ENCODE peak calls at places on chromosomes 4 and X, in eight cellular contexts. Q, V, F, A, S, N, Z and G are unnamed samples.

GRCh38 chr4:185729300-185729912 is 82.6 kb downstream of the SORBS2 start:
- DNase-seq in Q (no peak), V (no peak), F (no peak), A (no peak), S (no peak), N (no peak), Z (no peak), G (no peak)

GRCh38 chrX:17859609-17860178 is 1.4 kb downstream of the RAI2 start:
- DNase-seq in Q (no peak), V (no peak), F (no peak), A (peak), S (no peak), N (no peak), Z (no peak), G (no peak)

GRCh38 chrX:23779025-23779424 is 3.9 kb upstream of the SAT1 start:
- DNase-seq in Q (no peak), V (no peak), F (no peak), A (no peak), S (peak), N (no peak), Z (no peak), G (peak)

GRCh38 chr4:180925800-180926199 is 1317.4 kb upstream of the TENM3 start:
- DNase-seq in Q (no peak), V (no peak), F (no peak), A (no peak), S (peak), N (no peak), Z (no peak), G (peak)

GRCh38 chrX:11105080-11105479 is 6.1 kb upstream of the HCCS start:
- DNase-seq in Q (no peak), V (no peak), F (no peak), A (no peak), S (peak), N (no peak), Z (no peak), G (peak)

GRCh38 chr4:39706334-39706733 is 8.4 kb downstream of the UBE2K start:
- DNase-seq in Q (no peak), V (peak), F (peak), A (no peak), S (peak), N (no peak), Z (no peak), G (peak)

GRCh38 chr4:70902577-70903281 is 560 bp downstream of the MOB1B start:
- DNase-seq in Q (no peak), V (no peak), F (no peak), A (no peak), S (peak), N (peak), Z (no peak), G (no peak)

GRCh38 chr4:152494020-152494419 is 41.9 kb downstream of the FBXW7 start:
- DNase-seq in Q (no peak), V (no peak), F (no peak), A (no peak), S (no peak), N (no peak), Z (no peak), G (no peak)

GRCh38 chr4:178275671-178276360 is 833.6 kb upstream of the AGA start:
- DNase-seq in Q (peak), V (no peak), F (no peak), A (no peak), S (no peak), N (no peak), Z (no peak), G (no peak)

GRCh38 chrX:96182366-96182765 is 502.3 kb upstream of the DIAPH2 start:
- DNase-seq in Q (peak), V (no peak), F (no peak), A (no peak), S (peak), N (no peak), Z (no peak), G (no peak)

GRCh38 chr4:109462297-109462696 is 28.7 kb downstream of the SEC24B start:
- DNase-seq in Q (no peak), V (no peak), F (peak), A (no peak), S (no peak), N (no peak), Z (no peak), G (no peak)

GRCh38 chr4:145937990-145938611 is 522 bp downstream of the ZNF827 start:
- DNase-seq in Q (no peak), V (no peak), F (peak), A (no peak), S (peak), N (no peak), Z (no peak), G (peak)

GRCh38 chrX:49273181-49273727 is 3.7 kb downstream of the PPP1R3F start:
- DNase-seq in Q (no peak), V (no peak), F (no peak), A (no peak), S (no peak), N (no peak), Z (no peak), G (no peak)

GRCh38 chr4:176443117-176443516 is 123.4 kb downstream of the SPCS3 start:
- DNase-seq in Q (no peak), V (no peak), F (no peak), A (no peak), S (peak), N (no peak), Z (no peak), G (peak)
- H3K27ac ChIP-seq in Q (no peak), V (no peak), F (no peak), A (no peak), S (peak), N (no peak), Z (no peak), G (peak)

DNA sequence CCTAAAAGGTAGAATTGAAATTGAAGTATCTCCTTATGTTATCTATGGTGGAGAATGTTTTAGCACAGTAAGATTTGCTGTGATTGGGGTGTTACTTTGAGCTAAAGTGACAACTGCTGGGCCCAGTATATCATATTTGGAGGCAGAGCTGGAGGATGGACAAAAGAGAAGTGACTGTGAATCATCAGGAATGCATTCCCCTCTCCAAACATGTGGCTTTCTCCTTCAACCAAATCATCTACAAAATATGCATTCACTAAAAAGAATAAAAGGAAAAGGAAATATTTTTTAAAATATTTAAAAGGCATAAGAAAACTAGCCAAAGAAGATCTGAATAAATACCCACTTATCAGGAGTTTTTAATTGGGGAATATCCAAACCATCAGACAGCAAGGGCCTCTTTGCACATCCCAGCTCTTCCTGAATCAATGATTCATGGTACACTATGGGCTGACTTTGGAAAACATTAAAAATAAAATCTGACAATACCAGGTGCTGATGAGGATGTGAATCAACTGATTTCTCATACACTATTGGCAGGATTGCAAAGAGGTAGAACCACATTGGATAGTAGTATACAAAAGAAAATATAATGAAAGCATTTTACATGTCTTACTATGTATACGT is 671.7 kb upstream of the NR3C2 start:
- DNase-seq in Q (no peak), V (no peak), F (no peak), A (no peak), S (peak), N (no peak), Z (no peak), G (peak)
- H3K27ac ChIP-seq in Q (no peak), V (no peak), F (no peak), A (no peak), S (peak), N (no peak), Z (no peak), G (peak)

GRCh38 chrX:12985336-12985735 is 10.4 kb downstream of the TMSB4X start:
- DNase-seq in Q (no peak), V (no peak), F (no peak), A (no peak), S (no peak), N (no peak), Z (no peak), G (no peak)
- H3K27ac ChIP-seq in Q (no peak), V (no peak), F (no peak), A (no peak), S (no peak), N (no peak), Z (no peak), G (peak)

GRCh38 chr4:75344915-75345314 is 169.3 kb downstream of the RCHY1 start:
- DNase-seq in Q (no peak), V (no peak), F (no peak), A (no peak), S (peak), N (no peak), Z (no peak), G (peak)
- H3K27ac ChIP-seq in Q (no peak), V (no peak), F (no peak), A (no peak), S (no peak), N (no peak), Z (no peak), G (peak)

GRCh38 chr4:2786794-2787229 is 6.1 kb upstream of the SH3BP2 start:
- DNase-seq in Q (no peak), V (no peak), F (no peak), A (no peak), S (no peak), N (no peak), Z (no peak), G (no peak)

GRCh38 chr4:2783790-2784189 is 9.1 kb upstream of the SH3BP2 start:
- DNase-seq in Q (no peak), V (no peak), F (no peak), A (no peak), S (no peak), N (no peak), Z (no peak), G (no peak)

GRCh38 chr4:2786152-2786671 is 6.7 kb upstream of the SH3BP2 start:
- DNase-seq in Q (no peak), V (no peak), F (no peak), A (peak), S (no peak), N (no peak), Z (no peak), G (no peak)

GRCh38 chr4:2787230-2788100 is 5.4 kb upstream of the SH3BP2 start:
- DNase-seq in Q (peak), V (peak), F (no peak), A (peak), S (no peak), N (no peak), Z (peak), G (no peak)

DNA sequence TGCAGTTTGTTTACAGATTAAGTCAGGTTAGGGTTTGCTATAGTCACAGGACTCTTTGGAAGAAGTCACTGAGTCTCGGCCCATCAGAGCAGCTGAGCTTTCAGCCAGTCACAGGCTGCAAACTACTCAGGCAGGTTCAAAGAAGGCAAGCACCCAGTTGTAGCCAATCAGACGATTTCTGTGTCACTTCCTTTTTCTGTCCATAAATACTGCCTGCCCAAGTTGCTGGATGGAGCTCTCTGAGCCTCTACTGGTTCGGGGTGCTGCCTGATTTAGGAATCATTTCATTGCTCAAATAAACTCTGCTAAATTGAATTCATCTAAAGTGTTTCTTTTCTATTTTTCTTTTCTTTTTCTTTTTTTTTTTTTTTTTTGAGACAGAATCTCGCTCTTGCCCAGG is 7.3 kb upstream of the SH3BP2 start:
- DNase-seq in Q (no peak), V (no peak), F (no peak), A (peak), S (no peak), N (no peak), Z (no peak), G (no peak)
- H3K27ac ChIP-seq in Q (no peak), V (no peak), F (no peak), A (no peak), S (no peak), N (no peak), Z (no peak), G (no peak)